ENCODE peak calls at places on chromosome 14, in five cellular contexts. P, T, E, N and Y are unnamed samples.

GRCh38 chr14:34051966-34052657 is 101.2 kb upstream of the EGLN3 start:
- DNase-seq in P (no peak), T (no peak), E (peak), N (no peak), Y (no peak)

GRCh38 chr14:19800282-19801117 is 3.1 kb upstream of the OR4N2 start:
- DNase-seq in P (no peak), T (no peak), E (no peak), N (no peak), Y (no peak)

GRCh38 chr14:65772901-65773574 is 360.5 kb downstream of the FUT8 start:
- DNase-seq in P (no peak), T (no peak), E (no peak), N (no peak), Y (no peak)

GRCh38 chr14:44030963-44031362 is 476.1 kb downstream of the FSCB start:
- DNase-seq in P (peak), T (peak), E (no peak), N (no peak), Y (no peak)

GRCh38 chr14:21030531-21030930 is 514 bp downstream of the TPPP2 start:
- DNase-seq in P (no peak), T (no peak), E (no peak), N (no peak), Y (no peak)

GRCh38 chr14:77033622-77034521 is 5.4 kb upstream of the IRF2BPL start:
- DNase-seq in P (peak), T (peak), E (peak), N (peak), Y (peak)

GRCh38 chr14:24264298-24264697 is 1.3 kb upstream of the TGM1 start:
- DNase-seq in P (no peak), T (no peak), E (no peak), N (peak), Y (no peak)

GRCh38 chr14:65866906-65867305 is 454.4 kb downstream of the FUT8 start:
- DNase-seq in P (no peak), T (no peak), E (no peak), N (no peak), Y (no peak)

GRCh38 chr14:104893435-104894207 is 28.6 kb downstream of the CEP170B start:
- DNase-seq in P (no peak), T (no peak), E (no peak), N (peak), Y (no peak)

GRCh38 chr14:53093206-53093605 is 59.9 kb downstream of the DDHD1 start:
- DNase-seq in P (no peak), T (no peak), E (no peak), N (no peak), Y (no peak)

GRCh38 chr14:41488401-41488800 is 118.3 kb upstream of the LRFN5 start:
- DNase-seq in P (no peak), T (no peak), E (no peak), N (no peak), Y (no peak)

DNA sequence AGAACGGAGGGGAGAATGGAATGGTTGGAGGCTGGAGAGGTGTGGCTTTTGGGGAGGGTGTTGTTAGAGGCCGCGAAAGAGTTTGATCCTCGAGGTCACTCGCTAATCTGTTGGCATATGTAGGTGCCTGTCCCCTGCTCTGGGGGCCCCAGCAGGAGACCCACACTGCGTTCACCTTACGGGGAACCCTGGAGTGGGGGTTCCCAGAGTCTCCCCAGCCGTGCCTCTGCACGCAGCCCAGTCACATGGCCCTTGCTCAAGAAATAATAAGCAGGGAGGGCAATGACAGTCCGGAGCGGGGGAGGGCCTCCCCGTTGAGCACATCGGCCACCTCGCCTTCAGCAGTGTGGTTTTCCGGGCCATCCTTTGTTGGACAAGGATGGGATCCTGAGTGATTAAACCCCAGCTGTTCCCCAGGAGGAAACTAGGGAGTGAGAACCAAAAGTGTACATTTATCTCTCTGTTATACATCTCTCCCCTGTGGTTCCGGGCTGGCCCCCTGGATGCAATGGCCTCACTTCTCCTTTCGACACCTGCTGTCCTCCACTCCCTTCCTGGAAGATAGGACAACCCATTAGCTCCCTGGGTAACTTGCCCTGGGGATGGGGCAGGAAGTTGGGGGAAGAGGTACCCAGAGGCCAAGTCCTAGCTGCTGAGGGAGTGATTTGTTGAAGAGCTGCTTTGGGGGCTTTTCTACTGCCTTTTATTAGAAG is 1.3 kb downstream of the PLEKHG3 start:
- DNase-seq in P (peak), T (no peak), E (no peak), N (no peak), Y (peak)
- TF ChIP-seq EZH2phosphoT487 in P (no peak), T (no peak), E (no peak), N (no peak), Y (no peak)

GRCh38 chr14:102297436-102298170 is 7.4 kb downstream of the MOK start:
- DNase-seq in P (no peak), T (no peak), E (no peak), N (no peak), Y (no peak)
- TF ChIP-seq EZH2phosphoT487 in P (no peak), T (no peak), E (no peak), N (no peak), Y (no peak)

GRCh38 chr14:89339579-89339978 is 77.5 kb downstream of the FOXN3 start:
- DNase-seq in P (no peak), T (no peak), E (no peak), N (no peak), Y (no peak)
- TF ChIP-seq EZH2phosphoT487 in P (no peak), T (no peak), E (no peak), N (no peak), Y (no peak)

GRCh38 chr14:99579903-99580570 is 24.0 kb downstream of the CCDC85C start:
- DNase-seq in P (peak), T (peak), E (peak), N (peak), Y (peak)
- TF ChIP-seq EZH2phosphoT487 in P (no peak), T (no peak), E (no peak), N (no peak), Y (no peak)

DNA sequence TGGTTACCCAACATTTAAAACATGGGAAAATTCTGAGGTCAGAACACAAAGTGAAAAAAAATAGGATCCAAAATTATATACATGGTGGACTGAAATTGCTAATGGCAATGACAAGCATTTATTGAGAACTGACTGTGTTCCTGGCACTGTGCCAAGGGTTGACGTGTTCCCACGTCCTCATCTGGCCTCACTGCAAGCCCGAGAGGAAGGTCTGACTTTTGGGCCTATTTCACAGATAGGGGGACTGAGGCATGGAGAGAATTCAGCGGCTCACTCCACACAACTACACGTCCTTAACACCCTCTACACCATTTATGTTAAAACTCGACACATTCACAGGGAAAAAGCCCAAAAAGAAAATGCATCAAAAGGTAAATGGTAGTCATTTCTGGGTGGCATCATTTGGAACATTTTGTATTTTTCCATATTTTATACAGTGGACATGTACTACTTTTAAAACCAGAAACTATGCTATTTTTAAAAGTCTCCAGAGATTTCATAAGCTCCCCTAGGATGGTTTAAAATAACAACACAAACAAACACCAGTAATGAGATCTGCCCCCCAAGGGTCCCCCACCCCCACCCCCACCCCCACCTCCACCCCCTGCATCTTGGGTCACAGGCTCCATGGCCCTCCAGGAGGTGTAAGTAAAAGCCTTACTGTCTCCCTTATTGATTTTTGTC is 27.7 kb downstream of the CLMN start:
- DNase-seq in P (no peak), T (no peak), E (peak), N (peak), Y (peak)
- TF ChIP-seq EZH2phosphoT487 in P (no peak), T (no peak), E (no peak), N (no peak), Y (no peak)

GRCh38 chr14:67405771-67406170 is 6.2 kb downstream of the PLEK2 start:
- DNase-seq in P (no peak), T (no peak), E (no peak), N (no peak), Y (no peak)
- TF ChIP-seq EZH2phosphoT487 in P (no peak), T (no peak), E (no peak), N (no peak), Y (no peak)

GRCh38 chr14:74910556-74910955 is 12.5 kb downstream of the RPS6KL1 start:
- DNase-seq in P (no peak), T (no peak), E (no peak), N (no peak), Y (peak)
- TF ChIP-seq EZH2phosphoT487 in P (no peak), T (no peak), E (no peak), N (no peak), Y (no peak)

GRCh38 chr14:47392351-47392750 is 283.1 kb downstream of the MDGA2 start:
- DNase-seq in P (no peak), T (no peak), E (peak), N (no peak), Y (no peak)
- TF ChIP-seq EZH2phosphoT487 in P (no peak), T (no peak), E (no peak), N (no peak), Y (no peak)

GRCh38 chr14:68932219-68932618 is 46.9 kb downstream of the ACTN1 start:
- DNase-seq in P (no peak), T (no peak), E (no peak), N (no peak), Y (no peak)
- TF ChIP-seq EZH2phosphoT487 in P (no peak), T (no peak), E (no peak), N (no peak), Y (no peak)